ENCODE peak calls at places on chromosomes 11 and 22, in six cellular contexts. M is endodermal cell, A is thyroid gland, G is stomach, P is foreskin fibroblast, F is cardiac fibroblast. S is an unnamed sample.

GRCh38 chr22:21069375-21069774 is 23.6 kb downstream of the LRRC74B start:
- DNase-seq in M (no peak), A (no peak), G (no peak), P (no peak), F (no peak), S (no peak)

GRCh38 chr11:123251656-123252344 is 56.8 kb upstream of the CLMP start:
- DNase-seq in M (no peak), A (peak), G (no peak), P (peak), F (peak), S (no peak)

GRCh38 chr11:2209900-2210321 is 38.3 kb upstream of the TH start:
- DNase-seq in M (no peak), A (no peak), G (no peak), P (no peak), F (no peak), S (no peak)

GRCh38 chr11:13208921-13209320 is 68.7 kb upstream of the BMAL1 start:
- DNase-seq in M (no peak), A (no peak), G (no peak), P (no peak), F (peak), S (no peak)

GRCh38 chr11:84157639-84158038 is 871.5 kb upstream of the CCDC90B start:
- DNase-seq in M (no peak), A (no peak), G (no peak), P (no peak), F (no peak), S (no peak)

GRCh38 chr11:119382101-119382500 is 611 bp upstream of the USP2 start:
- DNase-seq in M (no peak), A (no peak), G (no peak), P (no peak), F (no peak), S (no peak)

GRCh38 chr22:46086577-46087335 is 63.6 kb upstream of the PPARA start:
- DNase-seq in M (no peak), A (no peak), G (peak), P (no peak), F (no peak), S (no peak)

GRCh38 chr11:107669893-107670601 is 41.8 kb downstream of the SLN start:
- DNase-seq in M (peak), A (no peak), G (no peak), P (no peak), F (no peak), S (no peak)

GRCh38 chr22:47213571-47214230 is 451.3 kb downstream of the TBC1D22A start:
- DNase-seq in M (peak), A (peak), G (peak), P (peak), F (peak), S (peak)

GRCh38 chr11:17563248-17563647 is 16.2 kb downstream of the OTOG start:
- DNase-seq in M (peak), A (peak), G (peak), P (no peak), F (no peak), S (no peak)

GRCh38 chr22:23829845-23830372 is 8.9 kb downstream of the DERL3 start:
- DNase-seq in M (no peak), A (no peak), G (no peak), P (peak), F (peak), S (no peak)

GRCh38 chr22:35496768-35497312 is 43.8 kb upstream of the RASD2 start:
- DNase-seq in M (no peak), A (peak), G (no peak), P (no peak), F (no peak), S (no peak)

GRCh38 chr11:125239585-125240331 is 75.2 kb downstream of the PKNOX2 start:
- DNase-seq in M (peak), A (no peak), G (no peak), P (no peak), F (no peak), S (no peak)

DNA sequence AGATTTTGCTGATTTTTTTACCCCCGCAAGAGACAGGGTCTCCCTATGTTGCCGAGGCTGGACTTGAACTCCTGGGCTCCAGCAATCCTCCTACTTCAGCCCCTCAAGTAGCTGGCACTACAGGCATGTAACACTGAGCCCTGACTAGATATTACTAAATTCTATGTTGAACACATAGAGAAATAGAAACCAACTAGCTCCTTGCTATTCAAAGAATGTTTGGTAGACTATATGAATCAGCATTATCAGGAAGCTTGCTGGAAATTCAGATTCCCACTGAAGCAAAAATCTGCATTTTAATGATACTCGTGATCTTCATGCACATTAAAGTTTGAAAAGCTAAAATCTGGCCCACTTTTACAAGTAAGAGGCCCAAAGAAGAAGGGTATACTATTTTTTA is 11.9 kb downstream of the TMEM41B start:
- DNase-seq in M (no peak), A (no peak), G (no peak), P (no peak), F (no peak), S (no peak)
- H3K4me3 ChIP-seq in M (no peak), A (no peak), G (no peak), P (no peak), F (no peak), S (no peak)

DNA sequence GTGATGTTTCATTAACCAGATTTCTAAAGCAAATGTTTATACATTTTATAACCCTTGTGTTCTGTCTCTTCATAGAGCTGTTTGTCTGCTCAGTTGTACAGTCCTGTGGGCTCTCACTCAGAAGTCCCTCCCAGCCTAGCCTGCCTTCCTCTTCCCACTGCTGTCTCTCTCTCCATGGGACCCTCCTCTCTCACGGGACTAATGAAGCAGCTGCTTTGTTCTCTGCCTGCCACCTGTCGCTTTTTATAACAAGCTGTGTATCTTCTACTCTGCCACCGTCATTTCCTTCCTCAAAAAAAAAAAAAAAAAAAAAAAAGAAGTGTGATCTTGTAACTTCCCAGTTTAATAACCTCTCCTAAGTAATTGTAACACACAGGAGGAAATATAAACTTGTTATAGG is 92.2 kb upstream of the ALKBH3 start:
- DNase-seq in M (no peak), A (no peak), G (no peak), P (no peak), F (no peak), S (no peak)
- TF ChIP-seq CTCF in M (no peak), A (no peak), G (no peak), P (no peak), F (no peak), S (no peak)

DNA sequence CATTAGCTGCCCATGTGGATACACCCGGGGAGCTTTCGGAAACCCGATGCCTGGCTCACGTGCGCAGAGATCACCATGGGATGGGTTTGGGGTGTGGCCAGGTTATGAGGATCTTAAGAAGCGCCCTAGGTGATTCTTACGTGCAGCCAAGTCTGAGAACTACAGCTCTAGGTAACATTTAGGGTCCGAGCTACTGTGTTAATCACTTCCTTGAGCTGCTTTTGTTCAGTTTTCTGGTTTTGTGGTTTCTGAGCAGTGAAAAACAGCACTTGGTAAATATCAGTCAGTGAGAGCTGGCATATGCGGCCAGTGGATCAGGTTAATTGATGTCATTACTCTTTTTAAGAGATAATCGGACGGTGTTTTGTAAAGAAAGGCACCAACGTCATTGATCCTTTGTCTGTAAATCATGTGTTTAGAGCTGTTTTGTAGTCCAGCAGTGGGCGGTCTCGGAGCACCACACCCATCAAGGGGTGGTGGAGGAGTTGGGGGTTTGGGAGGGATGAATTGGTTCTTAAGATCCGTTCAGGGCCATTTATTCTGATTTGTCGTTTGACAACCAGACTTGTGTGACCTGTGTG is 61.7 kb upstream of the SORL1-AS1 start:
- DNase-seq in M (no peak), A (no peak), G (no peak), P (no peak), F (no peak), S (no peak)
- H3K4me3 ChIP-seq in M (no peak), A (no peak), G (no peak), P (no peak), F (no peak), S (no peak)

DNA sequence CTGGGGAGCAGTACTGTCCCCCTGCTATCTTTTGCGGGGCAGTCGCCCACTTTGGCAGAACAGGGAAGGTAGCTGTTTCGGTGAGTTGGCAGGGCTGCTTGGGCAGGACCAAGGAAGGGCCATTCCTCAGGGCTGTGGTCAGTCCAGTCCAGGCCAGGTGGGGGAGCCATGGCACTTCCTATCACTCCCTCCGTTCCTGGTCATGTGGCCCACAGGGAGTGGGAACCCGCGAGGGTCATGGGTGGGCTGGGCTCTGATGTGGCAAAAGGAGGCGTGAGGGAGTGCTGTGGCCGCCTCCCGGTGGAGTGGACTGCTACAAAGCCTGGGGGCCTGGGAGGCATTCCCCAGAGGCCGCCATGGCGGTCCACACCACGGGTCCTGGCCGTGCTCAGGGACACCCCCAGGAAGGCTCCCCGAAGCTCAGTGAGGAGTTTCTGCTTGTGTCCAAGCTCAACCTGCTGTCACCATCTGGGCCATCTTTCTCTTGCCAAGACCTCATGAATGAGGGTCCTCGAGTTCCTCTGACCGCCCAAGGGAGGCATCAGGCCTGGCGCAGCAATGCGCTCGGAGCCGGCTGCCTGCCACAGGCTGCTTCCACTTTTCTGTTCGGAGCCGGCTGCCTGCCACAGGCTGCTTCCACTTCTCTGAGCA is 11.9 kb downstream of the CHID1 start:
- DNase-seq in M (peak), A (peak), G (no peak), P (no peak), F (peak), S (no peak)
- TF ChIP-seq CTCF in M (peak), A (no peak), G (no peak), P (no peak), F (peak), S (no peak)

GRCh38 chr11:19597876-19598275 is 114.8 kb upstream of the NAV2 start:
- DNase-seq in M (peak), A (no peak), G (no peak), P (peak), F (no peak), S (no peak)
- H3K4me3 ChIP-seq in M (no peak), A (no peak), G (no peak), P (no peak), F (no peak), S (no peak)

GRCh38 chr11:59142530-59143507 is at the start of gene FAM111A:
- DNase-seq in M (peak), A (peak), G (peak), P (peak), F (peak), S (peak)
- TF ChIP-seq CTCF in M (peak), A (peak), G (no peak), P (peak), F (peak), S (peak)

DNA sequence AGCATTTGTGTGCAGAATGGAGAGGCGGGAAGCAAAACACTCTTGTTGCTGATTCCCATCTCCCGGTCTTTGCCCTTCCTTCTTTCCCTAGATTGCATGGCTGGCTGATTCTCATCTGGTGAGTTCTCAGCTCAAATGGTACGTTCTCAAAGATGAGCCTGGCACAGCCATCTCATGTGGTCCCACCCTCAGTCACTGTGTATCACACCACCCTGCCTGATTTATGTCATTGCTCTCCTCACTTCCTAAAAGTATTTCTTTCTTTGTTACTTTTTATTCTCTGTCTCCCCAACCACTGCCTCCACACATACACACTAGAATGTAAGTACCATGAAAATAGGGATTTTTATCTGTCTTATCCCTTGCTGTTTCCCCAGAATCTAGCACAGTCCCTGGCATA is 66.8 kb downstream of the ARFGAP2 start:
- DNase-seq in M (no peak), A (no peak), G (no peak), P (no peak), F (no peak), S (no peak)
- H3K4me3 ChIP-seq in M (no peak), A (no peak), G (no peak), P (no peak), F (no peak), S (no peak)

GRCh38 chr11:100780470-100780869 is 93.4 kb downstream of the ARHGAP42 start:
- DNase-seq in M (no peak), A (no peak), G (no peak), P (no peak), F (no peak), S (no peak)
- TF ChIP-seq CTCF in M (no peak), A (no peak), G (no peak), P (no peak), F (no peak), S (no peak)